ENCODE peak calls at places on chromosomes 3 and 15, in eight cellular contexts. C is HL-60, Q is NB4, Y is cardiac fibroblast, D is BE2C, W is brain microvascular endothelial cell, J is fibroblast of pulmonary artery, I is dorsolateral prefrontal cortex. L is an unnamed sample.

GRCh38 chr3:107704477-107704876 is 181.7 kb downstream of the BBX start:
- DNase-seq in D (no peak), J (no peak), I (no peak), C (no peak), Y (peak), W (peak), Q (no peak), L (peak)

GRCh38 chr15:30929064-30929669 is 25.5 kb downstream of the FAN1 start:
- DNase-seq in I (no peak), C (no peak), W (no peak), Q (peak), D (peak), Y (no peak), J (no peak), L (no peak)

GRCh38 chr15:85702321-85703230 is 92.1 kb downstream of the KLHL25 start:
- DNase-seq in Q (peak), D (no peak), J (peak), C (peak), I (no peak), W (peak), Y (peak), L (peak)

GRCh38 chr3:194727435-194728128 is 41.9 kb downstream of the FAM43A start:
- DNase-seq in J (no peak), D (no peak), I (no peak), Y (no peak), C (no peak), W (no peak), Q (no peak), L (peak)

GRCh38 chr15:37291920-37292319 is 191.6 kb upstream of the MEIS2 start:
- DNase-seq in I (no peak), J (peak), D (no peak), W (no peak), Y (no peak), Q (no peak), C (no peak), L (no peak)

GRCh38 chr3:161295325-161295724 is 74.2 kb downstream of the NMD3 start:
- DNase-seq in D (no peak), C (no peak), Y (peak), Q (no peak), I (no peak), J (no peak), W (no peak), L (peak)

GRCh38 chr15:70023064-70023768 is 74.5 kb downstream of the TLE3 start:
- DNase-seq in J (peak), D (no peak), Q (peak), W (peak), C (peak), I (no peak), Y (peak), L (peak)

GRCh38 chr3:173891272-173892100 is 493.9 kb downstream of the NLGN1 start:
- DNase-seq in D (no peak), I (no peak), Q (peak), C (no peak), W (no peak), Y (peak), J (no peak), L (peak)

GRCh38 chr15:58340176-58340575 is 91.6 kb upstream of the LIPC start:
- DNase-seq in I (no peak), C (no peak), Q (peak), Y (no peak), J (peak), W (no peak), D (no peak), L (peak)

GRCh38 chr3:146093928-146094327 is 67.1 kb downstream of the PLOD2 start:
- DNase-seq in Q (no peak), W (no peak), J (peak), Y (peak), I (no peak), D (no peak), C (no peak), L (peak)

GRCh38 chr3:88180398-88180999 is 30.7 kb downstream of the C3orf38 start:
- DNase-seq in J (peak), I (no peak), W (peak), C (no peak), Y (peak), Q (peak), D (no peak), L (peak)

GRCh38 chr3:45008117-45008516 is 18.0 kb upstream of the CLEC3B start:
- DNase-seq in Y (peak), D (no peak), W (no peak), C (no peak), I (no peak), J (peak), Q (no peak), L (peak)

GRCh38 chr3:159732172-159733111 is 256.2 kb upstream of the IL12A start:
- DNase-seq in Y (peak), J (peak), I (no peak), Q (no peak), D (no peak), W (peak), C (no peak), L (peak)

GRCh38 chr3:171377859-171378258 is 82.3 kb downstream of the TNIK start:
- DNase-seq in D (no peak), Y (no peak), C (no peak), I (no peak), Q (no peak), J (no peak), W (no peak), L (no peak)

GRCh38 chr15:74982183-74982582 is 13.2 kb upstream of the SCAMP5 start:
- DNase-seq in D (no peak), I (no peak), Q (peak), Y (no peak), W (no peak), J (no peak), C (peak), L (no peak)

GRCh38 chr15:35966781-35967180 is 420.8 kb upstream of the DPH6 start:
- DNase-seq in W (no peak), J (no peak), I (no peak), Y (no peak), C (no peak), D (no peak), Q (no peak), L (no peak)

GRCh38 chr3:128330301-128330845 is 136.3 kb downstream of the DNAJB8 start:
- DNase-seq in J (no peak), Y (no peak), C (no peak), I (no peak), D (peak), W (no peak), Q (no peak), L (no peak)

DNA sequence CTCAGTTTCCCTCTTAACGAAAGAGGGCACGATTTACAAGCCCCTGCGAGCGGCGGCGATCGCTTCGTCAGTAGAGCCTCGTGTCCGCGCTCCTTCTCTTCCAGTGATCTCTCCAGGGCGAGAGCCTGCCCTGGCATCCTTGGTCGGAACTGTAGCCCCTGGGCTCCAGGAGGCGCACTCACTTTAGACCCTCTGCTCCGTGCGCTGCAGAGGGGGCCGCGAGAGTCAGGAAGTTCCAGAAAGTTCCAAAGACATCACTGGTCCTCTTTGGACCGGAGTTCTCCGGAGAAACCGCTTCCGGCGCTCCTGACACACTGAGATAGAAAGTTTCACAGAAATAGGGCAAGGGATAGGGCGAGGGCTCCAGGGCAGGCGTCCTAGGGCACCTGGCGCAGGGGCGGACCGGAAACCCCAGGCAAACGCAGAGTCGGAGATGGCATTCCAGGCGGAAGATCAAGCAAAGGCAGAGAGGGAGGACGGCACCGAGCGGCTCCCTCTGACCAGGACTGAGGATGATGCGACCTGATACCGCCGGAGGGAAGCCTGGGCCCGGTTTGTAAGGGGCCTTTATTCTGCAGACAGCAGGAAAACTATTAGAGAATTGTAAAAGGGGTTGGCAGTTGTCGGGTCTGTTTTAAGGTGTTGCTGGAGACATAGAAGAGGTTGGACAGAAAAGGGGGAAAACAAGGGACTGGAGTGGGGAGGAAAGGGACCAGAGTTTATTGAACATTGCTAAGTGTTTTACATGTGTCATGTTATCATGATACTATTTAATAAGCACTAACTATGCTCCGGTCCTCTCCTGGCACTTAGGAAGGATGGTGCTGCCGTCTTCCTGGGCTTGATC is 1.3 kb upstream of the CPEB1 start:
- DNase-seq in I (no peak), C (no peak), Y (peak), Q (no peak), J (no peak), W (no peak), D (no peak), L (no peak)
- TF ChIP-seq CTCF in I (no peak), C (no peak), Y (no peak), Q (no peak), J (no peak), W (peak), D (peak), L (no peak)

GRCh38 chr3:71238267-71238985 is 345.1 kb downstream of the FOXP1 start:
- DNase-seq in D (no peak), I (no peak), Q (no peak), J (no peak), Y (no peak), W (no peak), C (no peak), L (no peak)
- H3K4me3 ChIP-seq in D (no peak), I (no peak), Q (no peak), J (no peak), Y (no peak), W (no peak), C (no peak), L (no peak)

GRCh38 chr15:100205549-100206295 is 136.1 kb downstream of the ADAMTS17 start:
- DNase-seq in W (no peak), I (no peak), Q (no peak), Y (no peak), C (no peak), J (no peak), D (no peak), L (no peak)
- TF ChIP-seq CTCF in W (no peak), I (no peak), Q (no peak), Y (no peak), C (no peak), J (no peak), D (no peak), L (no peak)

GRCh38 chr15:68817304-68818087 is 3.2 kb downstream of the ANP32A start:
- DNase-seq in Y (peak), W (peak), I (peak), D (peak), C (no peak), J (peak), Q (peak), L (peak)

GRCh38 chr15:68814596-68814995 is 6.1 kb downstream of the ANP32A start:
- DNase-seq in J (no peak), C (no peak), Y (no peak), I (no peak), Q (no peak), W (no peak), D (no peak), L (no peak)

GRCh38 chr15:68815598-68815997 is 5.1 kb downstream of the ANP32A start:
- DNase-seq in Q (peak), W (no peak), C (no peak), D (no peak), Y (no peak), I (no peak), J (no peak), L (peak)

GRCh38 chr15:68816795-68817303 is 3.8 kb downstream of the ANP32A start:
- DNase-seq in I (no peak), Q (peak), J (peak), W (no peak), C (no peak), D (no peak), Y (peak), L (peak)

GRCh38 chr15:68816158-68816557 is 4.5 kb downstream of the ANP32A start:
- DNase-seq in Y (no peak), C (no peak), W (no peak), I (no peak), D (no peak), J (no peak), Q (no peak), L (no peak)
- H3K4me3 ChIP-seq in Y (no peak), C (peak), W (no peak), I (peak), D (no peak), J (no peak), Q (peak), L (no peak)

GRCh38 chr3:46184469-46184868 is 23.6 kb downstream of the CCR1 start:
- DNase-seq in D (no peak), Y (peak), C (peak), Q (peak), J (peak), I (no peak), W (peak), L (peak)

GRCh38 chr3:46188708-46189107 is 19.4 kb downstream of the CCR1 start:
- DNase-seq in W (no peak), I (no peak), Y (no peak), J (no peak), C (no peak), D (no peak), Q (no peak), L (no peak)

GRCh38 chr3:46186856-46187700 is 21.0 kb downstream of the CCR1 start:
- DNase-seq in I (no peak), Q (peak), W (no peak), Y (no peak), C (no peak), D (no peak), J (no peak), L (no peak)

GRCh38 chr3:46187876-46188275 is 20.2 kb downstream of the CCR1 start:
- DNase-seq in Y (peak), W (peak), Q (peak), C (no peak), I (no peak), D (no peak), J (no peak), L (peak)

GRCh38 chr3:46183330-46183729 is 24.8 kb downstream of the CCR1 start:
- DNase-seq in D (no peak), W (no peak), C (no peak), Y (no peak), I (no peak), Q (peak), J (no peak), L (no peak)
- TF ChIP-seq CTCF in D (no peak), W (peak), C (no peak), Y (no peak), I (no peak), Q (peak), J (no peak), L (no peak)

GRCh38 chr15:78035319-78035718 is 42.2 kb downstream of the TBC1D2B start:
- DNase-seq in W (no peak), Q (peak), C (no peak), J (peak), Y (peak), I (no peak), D (no peak), L (no peak)
- H3K4me3 ChIP-seq in W (no peak), Q (peak), C (no peak), J (no peak), Y (no peak), I (no peak), D (no peak), L (no peak)

DNA sequence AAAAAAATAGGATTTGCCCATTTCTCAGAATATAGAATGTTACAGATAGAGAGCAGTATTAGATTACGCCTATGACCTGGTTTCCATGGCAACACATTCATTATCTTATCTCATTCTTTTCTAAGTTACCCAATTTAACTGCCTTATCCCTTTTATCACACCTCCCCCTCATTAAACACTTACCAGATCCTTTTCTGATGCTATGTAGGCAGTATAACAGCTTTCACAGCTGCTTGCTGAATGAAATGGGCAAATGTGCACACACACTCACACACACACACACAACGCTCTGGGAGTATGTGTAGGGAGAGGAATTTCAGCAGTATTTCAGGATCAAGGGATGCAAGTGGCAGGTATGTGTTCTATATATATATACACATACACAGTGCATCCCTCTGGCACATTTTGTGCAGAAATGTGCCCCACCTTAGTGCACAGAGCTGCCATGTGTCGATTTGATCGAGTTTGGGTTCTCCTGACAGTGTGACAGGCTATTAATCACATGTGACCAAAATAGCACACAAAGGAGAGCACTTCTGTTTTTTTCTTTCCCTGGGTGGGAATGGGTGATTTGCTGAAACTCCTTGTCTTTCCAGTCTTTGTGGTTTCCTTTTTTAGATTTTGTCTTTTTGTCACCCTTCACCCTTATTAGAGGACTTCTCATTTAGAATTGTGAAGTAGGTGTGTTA is 553.6 kb downstream of the PDCD6IP start:
- DNase-seq in D (no peak), Y (no peak), Q (no peak), I (no peak), C (no peak), W (no peak), J (no peak), L (no peak)
- TF ChIP-seq CTCF in D (no peak), Y (no peak), Q (no peak), I (no peak), C (no peak), W (no peak), J (no peak), L (no peak)

DNA sequence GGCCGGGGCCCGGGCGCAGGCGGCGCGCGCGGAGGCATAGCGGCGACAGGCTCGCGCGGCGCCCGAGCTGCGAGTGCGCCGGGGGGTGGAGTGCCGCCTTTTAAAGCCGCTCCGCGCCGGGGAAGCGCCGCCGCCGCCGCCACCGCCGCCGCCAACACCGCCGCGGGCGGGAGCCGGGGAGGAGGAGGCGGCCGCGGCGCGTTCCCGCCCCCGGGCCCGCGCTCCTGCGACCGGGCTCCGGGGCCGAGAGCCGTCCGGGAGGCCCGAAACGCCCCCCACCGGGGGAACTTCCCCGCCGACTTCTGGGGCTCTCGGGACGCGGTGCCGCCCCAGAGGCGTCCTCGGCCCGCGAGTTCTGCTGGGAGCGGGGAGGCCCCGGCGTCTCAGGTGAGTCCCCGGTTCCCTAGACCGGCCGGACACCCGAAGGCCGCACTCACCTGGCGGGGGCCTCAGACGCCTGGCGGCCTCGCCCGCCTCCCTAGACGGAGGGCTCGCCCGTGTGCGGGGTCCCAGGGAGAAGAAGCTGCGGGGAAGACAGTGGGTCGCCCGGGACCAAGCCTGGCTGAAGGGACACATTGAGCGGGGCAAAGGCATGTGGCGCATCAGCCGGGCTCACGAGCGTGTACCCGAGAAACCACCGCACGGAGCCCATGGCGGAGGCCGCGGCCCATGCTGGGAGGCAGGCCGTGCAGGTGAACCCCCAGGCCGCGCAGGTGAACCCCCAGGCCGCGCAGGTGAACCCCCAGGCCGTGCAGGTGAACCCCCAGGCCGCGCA is at the start of gene PCSK6:
- DNase-seq in D (peak), W (no peak), I (no peak), Y (peak), C (no peak), J (no peak), Q (peak), L (no peak)
- H3K4me3 ChIP-seq in D (peak), W (no peak), I (peak), Y (peak), C (peak), J (no peak), Q (no peak), L (no peak)

GRCh38 chr3:133833267-133833666 is 27.7 kb downstream of the SRPRB start:
- DNase-seq in C (no peak), I (no peak), D (no peak), Q (no peak), J (no peak), W (no peak), Y (no peak), L (no peak)
- TF ChIP-seq CTCF in C (no peak), I (no peak), D (no peak), Q (no peak), J (no peak), W (no peak), Y (no peak), L (no peak)

GRCh38 chr15:62165029-62165792 is at the start of gene C2CD4B:
- DNase-seq in J (peak), C (no peak), Y (peak), W (no peak), D (no peak), Q (peak), I (no peak), L (no peak)

GRCh38 chr15:62163397-62163796 is 1.7 kb downstream of the C2CD4B start:
- DNase-seq in I (no peak), C (no peak), D (no peak), Y (no peak), J (no peak), W (no peak), Q (no peak), L (no peak)

GRCh38 chr15:62163847-62164499 is 1.1 kb downstream of the C2CD4B start:
- DNase-seq in C (no peak), J (peak), W (no peak), Y (peak), Q (no peak), I (no peak), D (peak), L (no peak)

GRCh38 chr15:62165793-62166380 is 802 bp upstream of the C2CD4B start:
- DNase-seq in Q (no peak), D (no peak), C (no peak), I (no peak), W (peak), Y (peak), J (peak), L (peak)

DNA sequence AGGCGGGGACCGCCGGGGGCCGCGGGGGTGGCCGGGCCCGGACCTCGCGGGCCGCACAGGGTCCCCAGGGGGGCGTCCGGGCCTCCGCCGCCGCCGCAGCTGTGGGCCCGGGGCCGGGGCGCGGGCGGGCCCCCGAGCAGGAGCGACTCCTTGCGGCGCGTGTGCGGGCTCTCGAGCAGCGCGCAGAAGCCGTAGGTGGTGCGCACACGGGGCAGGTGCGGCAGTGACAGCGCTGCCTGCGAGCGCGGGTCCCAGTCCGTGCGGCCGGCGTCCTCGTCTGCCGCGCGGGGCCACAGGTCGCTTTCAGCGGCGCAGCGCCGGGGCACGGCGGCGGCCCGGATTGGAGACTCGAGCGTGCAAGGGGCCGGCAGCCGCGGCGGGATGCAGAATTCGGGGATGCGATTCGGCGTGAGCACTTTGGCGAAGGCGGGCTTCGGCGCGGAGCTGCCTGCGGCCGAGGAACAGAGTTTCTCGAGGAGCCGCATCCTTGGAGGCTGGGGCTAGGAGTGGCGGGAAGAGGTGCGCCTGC is 521 bp downstream of the C2CD4B start:
- DNase-seq in D (no peak), I (no peak), J (peak), Y (peak), C (no peak), Q (no peak), W (no peak), L (no peak)
- H3K4me3 ChIP-seq in D (no peak), I (peak), J (peak), Y (peak), C (no peak), Q (no peak), W (peak), L (no peak)

L was measured in fibroblast of mammary gland.